ENCODE peak calls at places on chromosomes 7 and 10, in six cellular contexts. L, F, T, D, J and U are unnamed samples.

GRCh38 chr10:44992070-44992731 is 8.5 kb upstream of the ZNF22 start:
- DNase-seq in L (no peak), J (no peak), T (no peak), D (no peak), F (no peak), U (no peak)

GRCh38 chr7:151276651-151277590 is 28.4 kb upstream of the SMARCD3 start:
- DNase-seq in L (peak; percentile 68), J (peak; percentile 74), D (peak; percentile 54), F (peak; percentile 21), T (peak; percentile 4), U (no peak)

GRCh38 chr10:96365571-96365970 is 6.8 kb upstream of the OPALIN start:
- DNase-seq in J (no peak), T (no peak), F (no peak), L (no peak), D (no peak), U (no peak)

GRCh38 chr10:72310241-72310633 is 36.5 kb downstream of the DDIT4 start:
- DNase-seq in F (no peak), J (no peak), L (peak; percentile 59), D (no peak), T (no peak), U (no peak)

GRCh38 chr7:99605527-99605926 is 7.5 kb downstream of the TMEM225B start:
- DNase-seq in T (no peak), J (no peak), F (no peak), L (no peak), D (no peak), U (no peak)

GRCh38 chr10:99943908-99944307 is 65.8 kb downstream of the DNMBP start:
- DNase-seq in L (no peak), J (no peak), T (no peak), F (no peak), D (no peak), U (no peak)

GRCh38 chr7:2024227-2024918 is 208.4 kb downstream of the MAD1L1 start:
- DNase-seq in D (peak; percentile 21), L (no peak), J (no peak), T (no peak), F (no peak), U (no peak)

GRCh38 chr7:127794135-127794534 is 142.1 kb downstream of the SND1 start:
- DNase-seq in F (no peak), T (no peak), L (no peak), J (no peak), D (no peak), U (no peak)

GRCh38 chr10:77967611-77968022 is 41.1 kb upstream of the DLG5 start:
- DNase-seq in D (no peak), T (no peak), F (no peak), L (no peak), J (no peak), U (no peak)